ENCODE peak calls at places on chromosomes 6 and 20, in four cellular contexts. One of them, this sample, is unnamed.

GRCh38 chr20:64244281-64244805 is 11.2 kb upstream of the PCMTD2 start:
- DNase-seq in ovary: peak
- DNase-seq in mammary epithelial cell: no peak
- DNase-seq in Calu3: no peak
- DNase-seq in this sample: no peak

GRCh38 chr6:135013211-135013610 is 41.4 kb downstream of the HBS1L start:
- DNase-seq in ovary: no peak
- DNase-seq in mammary epithelial cell: no peak
- DNase-seq in Calu3: no peak
- DNase-seq in this sample: no peak

GRCh38 chr6:106514281-106514885 is 114.9 kb downstream of the RTN4IP1 start:
- DNase-seq in ovary: no peak
- DNase-seq in mammary epithelial cell: peak
- DNase-seq in Calu3: peak
- DNase-seq in this sample: peak

GRCh38 chr20:38386004-38386403 is 39.7 kb downstream of the LBP start:
- DNase-seq in ovary: no peak
- DNase-seq in mammary epithelial cell: no peak
- DNase-seq in Calu3: no peak
- DNase-seq in this sample: no peak

GRCh38 chr20:40508821-40509220 is 180.2 kb downstream of the MAFB start:
- DNase-seq in ovary: no peak
- DNase-seq in mammary epithelial cell: no peak
- DNase-seq in Calu3: no peak
- DNase-seq in this sample: no peak

GRCh38 chr6:4647414-4648365 is 128.5 kb upstream of the CDYL start:
- DNase-seq in ovary: peak
- DNase-seq in mammary epithelial cell: peak
- DNase-seq in Calu3: peak
- DNase-seq in this sample: peak

GRCh38 chr6:75568100-75568499 is 33.6 kb upstream of the SENP6 start:
- DNase-seq in ovary: no peak
- DNase-seq in mammary epithelial cell: no peak
- DNase-seq in Calu3: no peak
- DNase-seq in this sample: no peak

GRCh38 chr6:15881150-15881549 is 218.3 kb upstream of the DTNBP1 start:
- DNase-seq in ovary: no peak
- DNase-seq in mammary epithelial cell: no peak
- DNase-seq in Calu3: no peak
- DNase-seq in this sample: peak

GRCh38 chr6:16840725-16841124 is 79.5 kb upstream of the ATXN1 start:
- DNase-seq in ovary: no peak
- DNase-seq in mammary epithelial cell: no peak
- DNase-seq in Calu3: no peak
- DNase-seq in this sample: peak

GRCh38 chr20:258963-259362 is 1.4 kb downstream of the DEFB132 start:
- DNase-seq in ovary: no peak
- DNase-seq in mammary epithelial cell: no peak
- DNase-seq in Calu3: peak
- DNase-seq in this sample: peak

GRCh38 chr6:135922746-135923145 is 71.2 kb downstream of the PDE7B start:
- DNase-seq in ovary: no peak
- DNase-seq in mammary epithelial cell: no peak
- DNase-seq in Calu3: no peak
- DNase-seq in this sample: no peak

GRCh38 chr20:10578607-10579006 is 95.2 kb downstream of the JAG1 start:
- DNase-seq in ovary: no peak
- DNase-seq in mammary epithelial cell: peak
- DNase-seq in Calu3: no peak
- DNase-seq in this sample: peak

GRCh38 chr20:21099653-21100589 is 6.2 kb downstream of the LINC00237 start:
- DNase-seq in ovary: no peak
- DNase-seq in mammary epithelial cell: no peak
- DNase-seq in Calu3: peak
- DNase-seq in this sample: no peak

GRCh38 chr6:39054577-39055142 is 6.1 kb downstream of the GLP1R start:
- DNase-seq in ovary: no peak
- DNase-seq in mammary epithelial cell: no peak
- DNase-seq in Calu3: no peak
- DNase-seq in this sample: no peak

GRCh38 chr20:25196701-25197120 is 1.2 kb downstream of the ENTPD6 start:
- DNase-seq in ovary: no peak
- DNase-seq in mammary epithelial cell: no peak
- DNase-seq in Calu3: peak
- DNase-seq in this sample: no peak

GRCh38 chr20:25197173-25197869 is 1.8 kb downstream of the ENTPD6 start:
- DNase-seq in ovary: no peak
- DNase-seq in mammary epithelial cell: no peak
- DNase-seq in Calu3: peak
- DNase-seq in this sample: no peak

GRCh38 chr20:25194333-25194972 is 1.1 kb upstream of the ENTPD6 start:
- DNase-seq in ovary: peak
- DNase-seq in mammary epithelial cell: no peak
- DNase-seq in Calu3: no peak
- DNase-seq in this sample: no peak

GRCh38 chr20:25195962-25196700 is 619 bp downstream of the ENTPD6 start:
- DNase-seq in ovary: no peak
- DNase-seq in mammary epithelial cell: peak
- DNase-seq in Calu3: peak
- DNase-seq in this sample: no peak

DNA sequence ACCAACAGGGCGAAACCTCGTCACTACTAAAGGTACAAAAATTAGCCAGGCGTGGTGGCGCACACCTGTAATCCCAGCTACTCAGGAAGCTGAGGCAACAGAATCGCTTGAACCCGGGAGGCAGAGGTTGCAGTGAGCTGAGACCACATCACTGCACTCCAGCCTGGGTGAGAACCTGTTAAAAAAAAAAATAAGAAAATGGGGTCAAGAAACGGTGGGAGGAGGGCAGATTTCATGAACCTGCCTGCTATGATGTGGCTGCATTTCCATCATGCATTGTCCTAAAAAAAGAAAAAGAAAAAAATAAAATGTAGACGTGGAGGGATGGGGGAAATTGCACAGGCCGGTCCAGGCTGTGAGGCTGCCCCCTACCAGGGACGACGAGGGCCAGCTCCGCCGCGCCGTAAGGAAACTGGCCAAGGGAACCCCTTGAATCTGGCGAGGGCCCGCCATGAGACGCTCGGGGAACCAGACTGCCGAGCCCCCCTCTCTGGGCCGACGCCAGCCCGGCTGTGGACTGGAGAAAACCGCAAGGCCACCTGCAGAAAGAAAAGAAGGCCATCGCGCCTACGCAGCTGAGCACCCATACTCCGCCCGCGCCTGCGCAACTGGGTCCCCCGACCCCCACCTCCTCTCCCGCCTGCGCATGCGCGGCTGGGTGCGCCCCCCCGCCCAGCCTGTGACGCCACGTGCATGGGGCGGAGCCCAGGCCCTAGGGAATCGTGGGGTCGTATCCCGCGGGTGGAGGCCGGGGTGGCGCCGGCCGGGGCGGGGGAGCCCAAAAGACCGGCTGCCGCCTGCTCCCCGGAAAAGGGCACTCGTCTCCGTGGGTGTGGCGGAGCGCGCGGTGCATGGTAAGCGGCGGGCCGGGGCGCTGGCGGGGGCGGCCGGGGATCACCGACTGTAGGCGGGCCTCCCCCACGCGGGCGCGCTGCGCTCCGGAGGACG is at the start of gene ENTPD6:
- DNase-seq in ovary: peak
- DNase-seq in mammary epithelial cell: peak
- DNase-seq in Calu3: peak
- DNase-seq in this sample: peak
- TF ChIP-seq CTCF in ovary: no peak
- TF ChIP-seq CTCF in mammary epithelial cell: no peak
- TF ChIP-seq CTCF in Calu3: no peak
- TF ChIP-seq CTCF in this sample: peak

GRCh38 chr6:110296151-110297028 is 61.8 kb downstream of the METTL24 start:
- DNase-seq in ovary: no peak
- DNase-seq in mammary epithelial cell: no peak
- DNase-seq in Calu3: no peak
- DNase-seq in this sample: no peak

GRCh38 chr6:110298916-110299315 is 59.2 kb downstream of the METTL24 start:
- DNase-seq in ovary: no peak
- DNase-seq in mammary epithelial cell: no peak
- DNase-seq in Calu3: no peak
- DNase-seq in this sample: no peak

DNA sequence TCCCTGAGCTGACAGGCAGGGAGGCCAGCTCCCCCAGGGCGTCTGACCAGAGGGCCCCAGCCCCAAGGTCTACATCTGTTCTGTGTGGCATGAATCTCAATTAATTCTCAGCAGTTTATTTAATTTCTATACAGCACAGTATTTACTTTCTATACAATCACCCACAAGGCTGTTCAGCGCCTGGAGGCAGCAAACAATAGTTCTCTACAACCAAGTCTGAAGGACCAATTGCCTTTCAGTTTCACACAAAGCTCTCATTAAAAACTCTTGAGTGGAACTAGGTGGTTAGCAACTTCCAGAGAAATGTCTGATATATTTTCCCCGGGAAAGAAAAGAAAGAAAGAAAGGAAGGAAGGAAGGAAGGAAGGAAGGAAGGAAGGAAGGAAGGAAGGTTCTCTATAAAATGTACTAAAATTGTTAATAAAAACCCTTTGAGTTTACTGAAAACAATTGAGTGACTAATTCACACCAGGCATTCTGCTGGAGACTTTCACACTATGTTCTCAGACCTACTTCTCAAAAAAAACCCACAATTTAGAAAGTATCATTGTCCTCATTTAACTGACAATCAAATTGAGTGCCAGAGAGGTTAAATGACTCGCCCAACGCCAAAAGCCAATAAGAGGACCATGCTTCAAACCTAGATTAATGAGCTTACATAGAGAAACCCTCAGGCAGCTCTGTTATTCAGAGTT is 62.6 kb downstream of the METTL24 start:
- DNase-seq in ovary: no peak
- DNase-seq in mammary epithelial cell: no peak
- DNase-seq in Calu3: no peak
- DNase-seq in this sample: no peak
- TF ChIP-seq CTCF in ovary: no peak
- TF ChIP-seq CTCF in mammary epithelial cell: no peak
- TF ChIP-seq CTCF in Calu3: no peak
- TF ChIP-seq CTCF in this sample: no peak

GRCh38 chr20:13648291-13648690 is 9.6 kb upstream of the TASP1 start:
- DNase-seq in ovary: no peak
- DNase-seq in mammary epithelial cell: no peak
- DNase-seq in Calu3: no peak
- DNase-seq in this sample: no peak

GRCh38 chr20:13638496-13639477 is at the start of gene TASP1:
- DNase-seq in ovary: peak
- DNase-seq in mammary epithelial cell: peak
- DNase-seq in Calu3: peak
- DNase-seq in this sample: peak

GRCh38 chr20:13648872-13649271 is 10.1 kb upstream of the TASP1 start:
- DNase-seq in ovary: no peak
- DNase-seq in mammary epithelial cell: no peak
- DNase-seq in Calu3: no peak
- DNase-seq in this sample: no peak

GRCh38 chr20:13649548-13649947 is 10.8 kb upstream of the TASP1 start:
- DNase-seq in ovary: peak
- DNase-seq in mammary epithelial cell: no peak
- DNase-seq in Calu3: no peak
- DNase-seq in this sample: no peak

GRCh38 chr20:13644010-13644409 is 5.3 kb upstream of the TASP1 start:
- DNase-seq in ovary: no peak
- DNase-seq in mammary epithelial cell: peak
- DNase-seq in Calu3: peak
- DNase-seq in this sample: peak
- TF ChIP-seq CTCF in ovary: no peak
- TF ChIP-seq CTCF in mammary epithelial cell: peak
- TF ChIP-seq CTCF in Calu3: no peak
- TF ChIP-seq CTCF in this sample: peak

GRCh38 chr20:18778993-18779392 is 34.6 kb upstream of the SCP2D1 start:
- DNase-seq in ovary: no peak
- DNase-seq in mammary epithelial cell: no peak
- DNase-seq in Calu3: no peak
- DNase-seq in this sample: no peak
- TF ChIP-seq CTCF in ovary: no peak
- TF ChIP-seq CTCF in mammary epithelial cell: no peak
- TF ChIP-seq CTCF in Calu3: no peak
- TF ChIP-seq CTCF in this sample: no peak

GRCh38 chr6:37702314-37702713 is 4.6 kb upstream of the MDGA1 start:
- DNase-seq in ovary: no peak
- DNase-seq in mammary epithelial cell: no peak
- DNase-seq in Calu3: no peak
- DNase-seq in this sample: no peak
- TF ChIP-seq CTCF in ovary: no peak
- TF ChIP-seq CTCF in mammary epithelial cell: no peak
- TF ChIP-seq CTCF in Calu3: no peak
- TF ChIP-seq CTCF in this sample: peak

GRCh38 chr20:44651507-44652373 is at the start of gene ADA:
- DNase-seq in ovary: peak
- DNase-seq in mammary epithelial cell: peak
- DNase-seq in Calu3: peak
- DNase-seq in this sample: no peak
- TF ChIP-seq CTCF in ovary: no peak
- TF ChIP-seq CTCF in mammary epithelial cell: no peak
- TF ChIP-seq CTCF in Calu3: peak
- TF ChIP-seq CTCF in this sample: no peak

GRCh38 chr6:159608961-159609673 is 83.9 kb downstream of the SOD2 start:
- DNase-seq in ovary: no peak
- DNase-seq in mammary epithelial cell: peak
- DNase-seq in Calu3: peak
- DNase-seq in this sample: peak
- TF ChIP-seq CTCF in ovary: no peak
- TF ChIP-seq CTCF in mammary epithelial cell: peak
- TF ChIP-seq CTCF in Calu3: peak
- TF ChIP-seq CTCF in this sample: peak

GRCh38 chr20:19026121-19026878 is 186.1 kb upstream of the SLC24A3 start:
- DNase-seq in ovary: no peak
- DNase-seq in mammary epithelial cell: no peak
- DNase-seq in Calu3: no peak
- DNase-seq in this sample: no peak
- TF ChIP-seq CTCF in ovary: no peak
- TF ChIP-seq CTCF in mammary epithelial cell: no peak
- TF ChIP-seq CTCF in Calu3: no peak
- TF ChIP-seq CTCF in this sample: no peak